ENCODE peak calls at places on chromosome 11, in seven cellular contexts. K, I, O, M, P, U and G are unnamed samples.

GRCh38 chr11:109338131-109338530 is 83.9 kb upstream of the C11orf87 start:
- DNase-seq in M (no peak), O (no peak), I (no peak), U (no peak), P (no peak), K (no peak), G (no peak)

GRCh38 chr11:102717280-102717679 is 7.5 kb downstream of the MMP8 start:
- DNase-seq in K (no peak), M (no peak), U (no peak), P (no peak), O (no peak), I (no peak), G (no peak)

GRCh38 chr11:111225871-111226270 is 19.7 kb upstream of the POU2AF2 start:
- DNase-seq in K (no peak), M (no peak), P (no peak), O (no peak), I (no peak), U (no peak), G (no peak)

GRCh38 chr11:86594746-86595145 is 77.7 kb downstream of the ME3 start:
- DNase-seq in O (no peak), M (no peak), U (no peak), K (no peak), I (no peak), P (no peak), G (no peak)

GRCh38 chr11:31499576-31500178 is 9.7 kb downstream of the IMMP1L start:
- DNase-seq in P (peak; percentile 35), O (no peak), I (no peak), K (no peak), U (no peak), M (no peak), G (peak; percentile 69)

GRCh38 chr11:109853156-109853776 is 239.9 kb upstream of the ZC3H12C start:
- DNase-seq in O (peak; percentile 3), K (no peak), I (no peak), M (no peak), P (peak; percentile 70), U (peak; percentile 32), G (peak; percentile 10)

GRCh38 chr11:61041755-61042518 is 60.4 kb upstream of the CD5 start:
- DNase-seq in U (peak; percentile 96), O (peak; percentile 41), K (peak; percentile 74), P (no peak), M (peak; percentile 79), I (no peak), G (peak; percentile 10)

GRCh38 chr11:30328676-30329075 is 5.8 kb downstream of the ARL14EP start:
- DNase-seq in U (no peak), K (no peak), I (no peak), P (peak; percentile 19), O (no peak), M (no peak), G (no peak)

GRCh38 chr11:95499516-95500135 is 268.6 kb upstream of the SESN3 start:
- DNase-seq in P (no peak), I (no peak), K (no peak), M (no peak), U (no peak), O (no peak), G (no peak)

GRCh38 chr11:1519028-1519736 is 32.6 kb upstream of the MOB2 start:
- DNase-seq in P (no peak), M (no peak), U (no peak), K (no peak), I (no peak), O (no peak), G (no peak)